ENCODE peak calls at places on chromosome 1, in ten cellular contexts. One of them, this sample, is unnamed.

GRCh38 chr1:63888984-63889383 is 115.2 kb downstream of the ROR1 start:
- DNase-seq in cardiac muscle cell: no peak
- DNase-seq in dorsolateral prefrontal cortex: no peak
- DNase-seq in GM23248: peak
- DNase-seq in CD4-positive, alpha-beta memory T cell: no peak
- DNase-seq in tibial nerve: no peak
- DNase-seq in neuronal stem cell: no peak
- DNase-seq in SK-N-SH: no peak
- DNase-seq in stomach: no peak
- DNase-seq in suprapubic skin: no peak
- DNase-seq in this sample: no peak

GRCh38 chr1:167518331-167518700 is at the start of gene CD247:
- DNase-seq in cardiac muscle cell: no peak
- DNase-seq in dorsolateral prefrontal cortex: no peak
- DNase-seq in GM23248: no peak
- DNase-seq in CD4-positive, alpha-beta memory T cell: peak
- DNase-seq in tibial nerve: no peak
- DNase-seq in neuronal stem cell: no peak
- DNase-seq in SK-N-SH: no peak
- DNase-seq in stomach: no peak
- DNase-seq in suprapubic skin: no peak
- DNase-seq in this sample: no peak

GRCh38 chr1:98792123-98792522 is 130.6 kb downstream of the SNX7 start:
- DNase-seq in cardiac muscle cell: no peak
- DNase-seq in dorsolateral prefrontal cortex: no peak
- DNase-seq in GM23248: peak
- DNase-seq in CD4-positive, alpha-beta memory T cell: no peak
- DNase-seq in tibial nerve: no peak
- DNase-seq in neuronal stem cell: no peak
- DNase-seq in SK-N-SH: peak
- DNase-seq in stomach: no peak
- DNase-seq in suprapubic skin: no peak
- DNase-seq in this sample: no peak

GRCh38 chr1:6352138-6352563 is 41.4 kb downstream of the ACOT7 start:
- DNase-seq in cardiac muscle cell: no peak
- DNase-seq in dorsolateral prefrontal cortex: no peak
- DNase-seq in GM23248: no peak
- DNase-seq in CD4-positive, alpha-beta memory T cell: no peak
- DNase-seq in tibial nerve: no peak
- DNase-seq in neuronal stem cell: no peak
- DNase-seq in SK-N-SH: no peak
- DNase-seq in stomach: no peak
- DNase-seq in suprapubic skin: no peak
- DNase-seq in this sample: peak

GRCh38 chr1:198656500-198656932 is 17.7 kb downstream of the PTPRC start:
- DNase-seq in cardiac muscle cell: no peak
- DNase-seq in dorsolateral prefrontal cortex: no peak
- DNase-seq in GM23248: no peak
- DNase-seq in CD4-positive, alpha-beta memory T cell: peak
- DNase-seq in tibial nerve: peak
- DNase-seq in neuronal stem cell: no peak
- DNase-seq in SK-N-SH: no peak
- DNase-seq in stomach: peak
- DNase-seq in suprapubic skin: peak
- DNase-seq in this sample: no peak

GRCh38 chr1:179251675-179252074 is 22.2 kb upstream of the ABL2 start:
- DNase-seq in cardiac muscle cell: peak
- DNase-seq in dorsolateral prefrontal cortex: no peak
- DNase-seq in GM23248: peak
- DNase-seq in CD4-positive, alpha-beta memory T cell: peak
- DNase-seq in tibial nerve: no peak
- DNase-seq in neuronal stem cell: peak
- DNase-seq in SK-N-SH: peak
- DNase-seq in stomach: no peak
- DNase-seq in suprapubic skin: no peak
- DNase-seq in this sample: peak

GRCh38 chr1:245621589-245621988 is 466.8 kb downstream of the KIF26B start:
- DNase-seq in cardiac muscle cell: no peak
- DNase-seq in dorsolateral prefrontal cortex: no peak
- DNase-seq in GM23248: peak
- DNase-seq in CD4-positive, alpha-beta memory T cell: no peak
- DNase-seq in tibial nerve: no peak
- DNase-seq in neuronal stem cell: no peak
- DNase-seq in SK-N-SH: no peak
- DNase-seq in stomach: no peak
- DNase-seq in suprapubic skin: no peak
- DNase-seq in this sample: peak

GRCh38 chr1:150574260-150575071 is 4.9 kb downstream of the MCL1 start:
- DNase-seq in cardiac muscle cell: no peak
- DNase-seq in dorsolateral prefrontal cortex: no peak
- DNase-seq in GM23248: peak
- DNase-seq in CD4-positive, alpha-beta memory T cell: no peak
- DNase-seq in tibial nerve: no peak
- DNase-seq in neuronal stem cell: no peak
- DNase-seq in SK-N-SH: no peak
- DNase-seq in stomach: no peak
- DNase-seq in suprapubic skin: no peak
- DNase-seq in this sample: no peak

GRCh38 chr1:47175227-47175934 is 14.5 kb downstream of the PDZK1IP1 start:
- DNase-seq in cardiac muscle cell: peak
- DNase-seq in dorsolateral prefrontal cortex: peak
- DNase-seq in GM23248: peak
- DNase-seq in CD4-positive, alpha-beta memory T cell: peak
- DNase-seq in tibial nerve: peak
- DNase-seq in neuronal stem cell: peak
- DNase-seq in SK-N-SH: peak
- DNase-seq in stomach: peak
- DNase-seq in suprapubic skin: no peak
- DNase-seq in this sample: peak

GRCh38 chr1:46616277-46617107 is at the start of gene MOB3C:
- DNase-seq in cardiac muscle cell: peak
- DNase-seq in dorsolateral prefrontal cortex: peak
- DNase-seq in GM23248: peak
- DNase-seq in CD4-positive, alpha-beta memory T cell: peak
- DNase-seq in tibial nerve: peak
- DNase-seq in neuronal stem cell: peak
- DNase-seq in SK-N-SH: peak
- DNase-seq in stomach: peak
- DNase-seq in suprapubic skin: peak
- DNase-seq in this sample: peak

GRCh38 chr1:230542054-230542453 is 100.2 kb upstream of the COG2 start:
- DNase-seq in cardiac muscle cell: no peak
- DNase-seq in dorsolateral prefrontal cortex: no peak
- DNase-seq in GM23248: peak
- DNase-seq in CD4-positive, alpha-beta memory T cell: no peak
- DNase-seq in tibial nerve: no peak
- DNase-seq in neuronal stem cell: no peak
- DNase-seq in SK-N-SH: no peak
- DNase-seq in stomach: no peak
- DNase-seq in suprapubic skin: no peak
- DNase-seq in this sample: peak

GRCh38 chr1:44672254-44672955 is 1.9 kb downstream of the TMEM53 start:
- DNase-seq in cardiac muscle cell: no peak
- DNase-seq in dorsolateral prefrontal cortex: no peak
- DNase-seq in GM23248: peak
- DNase-seq in CD4-positive, alpha-beta memory T cell: no peak
- DNase-seq in tibial nerve: no peak
- DNase-seq in neuronal stem cell: no peak
- DNase-seq in SK-N-SH: no peak
- DNase-seq in stomach: no peak
- DNase-seq in suprapubic skin: no peak
- DNase-seq in this sample: no peak

GRCh38 chr1:220409751-220410370 is 118.1 kb upstream of the MARK1 start:
- DNase-seq in cardiac muscle cell: no peak
- DNase-seq in dorsolateral prefrontal cortex: no peak
- DNase-seq in GM23248: no peak
- DNase-seq in CD4-positive, alpha-beta memory T cell: no peak
- DNase-seq in tibial nerve: no peak
- DNase-seq in neuronal stem cell: peak
- DNase-seq in SK-N-SH: no peak
- DNase-seq in stomach: no peak
- DNase-seq in suprapubic skin: no peak
- DNase-seq in this sample: no peak
- H3K27ac ChIP-seq in cardiac muscle cell: no peak
- H3K27ac ChIP-seq in dorsolateral prefrontal cortex: no peak
- H3K27ac ChIP-seq in GM23248: no peak
- H3K27ac ChIP-seq in CD4-positive, alpha-beta memory T cell: no peak
- H3K27ac ChIP-seq in tibial nerve: no peak
- H3K27ac ChIP-seq in neuronal stem cell: peak
- H3K27ac ChIP-seq in SK-N-SH: no peak
- H3K27ac ChIP-seq in stomach: no peak
- H3K27ac ChIP-seq in suprapubic skin: no peak
- H3K27ac ChIP-seq in this sample: no peak

GRCh38 chr1:42658880-42659337 is 686 bp downstream of the PPIH start:
- DNase-seq in cardiac muscle cell: peak
- DNase-seq in dorsolateral prefrontal cortex: no peak
- DNase-seq in GM23248: peak
- DNase-seq in CD4-positive, alpha-beta memory T cell: no peak
- DNase-seq in tibial nerve: no peak
- DNase-seq in neuronal stem cell: no peak
- DNase-seq in SK-N-SH: no peak
- DNase-seq in stomach: no peak
- DNase-seq in suprapubic skin: no peak
- DNase-seq in this sample: no peak

GRCh38 chr1:42660907-42661500 is 2.8 kb downstream of the PPIH start:
- DNase-seq in cardiac muscle cell: no peak
- DNase-seq in dorsolateral prefrontal cortex: no peak
- DNase-seq in GM23248: no peak
- DNase-seq in CD4-positive, alpha-beta memory T cell: no peak
- DNase-seq in tibial nerve: no peak
- DNase-seq in neuronal stem cell: no peak
- DNase-seq in SK-N-SH: no peak
- DNase-seq in stomach: no peak
- DNase-seq in suprapubic skin: no peak
- DNase-seq in this sample: no peak

DNA sequence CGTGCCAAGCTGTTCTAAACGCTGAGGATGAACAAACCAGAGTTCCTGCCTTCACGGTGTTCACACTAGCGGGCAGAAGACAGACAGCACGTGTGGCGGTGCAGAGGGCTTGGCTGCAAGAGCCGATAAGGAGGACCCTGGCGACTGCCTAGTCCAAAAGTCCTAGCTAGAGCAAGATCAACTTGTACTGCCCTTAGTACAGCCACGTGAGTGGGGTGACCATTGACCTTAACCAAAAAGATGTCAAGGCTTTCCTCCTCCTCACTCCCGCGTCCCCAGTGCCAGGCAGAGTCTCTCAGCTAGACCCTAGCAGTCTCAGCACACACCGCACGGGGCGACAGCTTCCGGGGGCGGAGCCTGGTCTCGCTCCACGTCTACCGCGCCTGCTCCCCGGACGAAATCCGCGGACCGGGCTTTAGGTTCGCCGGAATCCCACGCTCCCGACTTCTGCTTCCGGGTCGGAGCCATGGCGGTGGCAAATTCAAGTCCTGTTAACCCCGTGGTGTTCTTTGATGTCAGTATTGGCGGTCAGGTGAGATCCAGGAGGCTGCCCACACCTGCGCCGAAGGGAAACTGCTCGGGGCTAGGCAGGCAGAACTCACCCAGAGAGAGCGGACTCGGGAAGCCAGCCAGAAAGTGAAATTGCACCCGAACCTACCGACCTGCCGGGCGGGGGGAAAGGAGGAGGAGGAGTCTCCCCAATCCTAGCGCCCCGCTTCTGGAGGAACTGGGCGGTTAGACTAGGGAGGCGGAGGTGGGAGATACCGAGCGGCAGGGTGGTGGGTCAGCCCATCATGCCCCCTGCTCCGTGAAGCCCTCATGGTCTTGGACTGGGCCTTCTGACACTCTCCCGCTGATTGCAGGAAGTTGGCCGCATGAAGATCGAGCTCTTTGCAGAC is at the start of gene PPIH:
- DNase-seq in cardiac muscle cell: peak
- DNase-seq in dorsolateral prefrontal cortex: peak
- DNase-seq in GM23248: peak
- DNase-seq in CD4-positive, alpha-beta memory T cell: peak
- DNase-seq in tibial nerve: peak
- DNase-seq in neuronal stem cell: peak
- DNase-seq in SK-N-SH: peak
- DNase-seq in stomach: peak
- DNase-seq in suprapubic skin: peak
- DNase-seq in this sample: peak
- H3K27ac ChIP-seq in cardiac muscle cell: peak
- H3K27ac ChIP-seq in dorsolateral prefrontal cortex: peak
- H3K27ac ChIP-seq in GM23248: peak
- H3K27ac ChIP-seq in CD4-positive, alpha-beta memory T cell: peak
- H3K27ac ChIP-seq in tibial nerve: peak
- H3K27ac ChIP-seq in neuronal stem cell: no peak
- H3K27ac ChIP-seq in SK-N-SH: peak
- H3K27ac ChIP-seq in stomach: peak
- H3K27ac ChIP-seq in suprapubic skin: peak
- H3K27ac ChIP-seq in this sample: peak

GRCh38 chr1:39626646-39627045 is 12.8 kb downstream of the HEYL start:
- DNase-seq in cardiac muscle cell: no peak
- DNase-seq in dorsolateral prefrontal cortex: no peak
- DNase-seq in GM23248: no peak
- DNase-seq in CD4-positive, alpha-beta memory T cell: no peak
- DNase-seq in tibial nerve: no peak
- DNase-seq in neuronal stem cell: no peak
- DNase-seq in SK-N-SH: peak
- DNase-seq in stomach: no peak
- DNase-seq in suprapubic skin: no peak
- DNase-seq in this sample: no peak
- H3K27ac ChIP-seq in cardiac muscle cell: no peak
- H3K27ac ChIP-seq in dorsolateral prefrontal cortex: peak
- H3K27ac ChIP-seq in GM23248: no peak
- H3K27ac ChIP-seq in CD4-positive, alpha-beta memory T cell: no peak
- H3K27ac ChIP-seq in tibial nerve: peak
- H3K27ac ChIP-seq in neuronal stem cell: no peak
- H3K27ac ChIP-seq in SK-N-SH: no peak
- H3K27ac ChIP-seq in stomach: peak
- H3K27ac ChIP-seq in suprapubic skin: no peak
- H3K27ac ChIP-seq in this sample: no peak

GRCh38 chr1:78649628-78650027 is at the start of gene IFI44:
- DNase-seq in cardiac muscle cell: peak
- DNase-seq in dorsolateral prefrontal cortex: no peak
- DNase-seq in GM23248: peak
- DNase-seq in CD4-positive, alpha-beta memory T cell: peak
- DNase-seq in tibial nerve: peak
- DNase-seq in neuronal stem cell: no peak
- DNase-seq in SK-N-SH: peak
- DNase-seq in stomach: peak
- DNase-seq in suprapubic skin: peak
- DNase-seq in this sample: peak
- H3K27ac ChIP-seq in cardiac muscle cell: no peak
- H3K27ac ChIP-seq in dorsolateral prefrontal cortex: peak
- H3K27ac ChIP-seq in GM23248: peak
- H3K27ac ChIP-seq in CD4-positive, alpha-beta memory T cell: peak
- H3K27ac ChIP-seq in tibial nerve: peak
- H3K27ac ChIP-seq in neuronal stem cell: no peak
- H3K27ac ChIP-seq in SK-N-SH: peak
- H3K27ac ChIP-seq in stomach: peak
- H3K27ac ChIP-seq in suprapubic skin: peak
- H3K27ac ChIP-seq in this sample: no peak

GRCh38 chr1:59137968-59138367 is 158.9 kb upstream of the FGGY start:
- DNase-seq in cardiac muscle cell: no peak
- DNase-seq in dorsolateral prefrontal cortex: no peak
- DNase-seq in GM23248: no peak
- DNase-seq in CD4-positive, alpha-beta memory T cell: no peak
- DNase-seq in tibial nerve: no peak
- DNase-seq in neuronal stem cell: no peak
- DNase-seq in SK-N-SH: no peak
- DNase-seq in stomach: no peak
- DNase-seq in suprapubic skin: no peak
- DNase-seq in this sample: no peak
- H3K27ac ChIP-seq in cardiac muscle cell: no peak
- H3K27ac ChIP-seq in dorsolateral prefrontal cortex: peak
- H3K27ac ChIP-seq in GM23248: no peak
- H3K27ac ChIP-seq in CD4-positive, alpha-beta memory T cell: no peak
- H3K27ac ChIP-seq in tibial nerve: peak
- H3K27ac ChIP-seq in neuronal stem cell: no peak
- H3K27ac ChIP-seq in SK-N-SH: no peak
- H3K27ac ChIP-seq in stomach: peak
- H3K27ac ChIP-seq in suprapubic skin: no peak
- H3K27ac ChIP-seq in this sample: peak

GRCh38 chr1:225532240-225532944 is 104.6 kb upstream of the LBR start:
- DNase-seq in cardiac muscle cell: no peak
- DNase-seq in dorsolateral prefrontal cortex: no peak
- DNase-seq in GM23248: no peak
- DNase-seq in CD4-positive, alpha-beta memory T cell: no peak
- DNase-seq in tibial nerve: no peak
- DNase-seq in neuronal stem cell: no peak
- DNase-seq in SK-N-SH: no peak
- DNase-seq in stomach: no peak
- DNase-seq in suprapubic skin: no peak
- DNase-seq in this sample: no peak
- H3K27ac ChIP-seq in cardiac muscle cell: no peak
- H3K27ac ChIP-seq in dorsolateral prefrontal cortex: no peak
- H3K27ac ChIP-seq in GM23248: no peak
- H3K27ac ChIP-seq in CD4-positive, alpha-beta memory T cell: no peak
- H3K27ac ChIP-seq in tibial nerve: no peak
- H3K27ac ChIP-seq in neuronal stem cell: no peak
- H3K27ac ChIP-seq in SK-N-SH: no peak
- H3K27ac ChIP-seq in stomach: no peak
- H3K27ac ChIP-seq in suprapubic skin: no peak
- H3K27ac ChIP-seq in this sample: no peak